ENCODE peak calls at places on chromosomes 16 and 17, in five cellular contexts. F is Calu3, L is AG09309, R is amygdala, E is progenitor cell of endocrine pancreas. M is an unnamed sample.

GRCh38 chr16:273547-274421 is 2.0 kb downstream of the RGS11 start:
- DNase-seq in F (peak; percentile 59), L (no peak), R (no peak), E (no peak), M (no peak)

GRCh38 chr17:58352843-58353719 is 1.1 kb upstream of the SUPT4H1 start:
- DNase-seq in F (no peak), L (no peak), R (no peak), E (no peak), M (no peak)

GRCh38 chr16:69567031-69567680 is 1.4 kb downstream of the NFAT5 start:
- DNase-seq in F (peak; percentile 45), L (no peak), R (no peak), E (no peak), M (no peak)

GRCh38 chr17:32349503-32349853 is 479 bp upstream of the ZNF207 start:
- DNase-seq in F (no peak), L (no peak), R (no peak), E (no peak), M (no peak)

GRCh38 chr16:6160871-6161270 is 1063.3 kb upstream of the EEF2KMT start:
- DNase-seq in F (no peak), L (no peak), R (no peak), E (no peak), M (no peak)

GRCh38 chr17:50059759-50060273 is 3.9 kb downstream of the ITGA3 start:
- DNase-seq in F (peak; percentile 51), L (no peak), R (no peak), E (no peak), M (no peak)

GRCh38 chr16:68086336-68086821 is 1.2 kb downstream of the NFATC3 start:
- DNase-seq in F (no peak), L (no peak), R (no peak), E (no peak), M (no peak)

GRCh38 chr16:67537270-67537635 is 8.6 kb downstream of the RIPOR1 start:
- DNase-seq in F (peak; percentile 66), L (no peak), R (no peak), E (no peak), M (no peak)

GRCh38 chr16:31258366-31258765 is 1.4 kb upstream of the ITGAM start:
- DNase-seq in F (no peak), L (no peak), R (no peak), E (no peak), M (no peak)

GRCh38 chr16:78689536-78689935 is 590.1 kb downstream of the WWOX start:
- DNase-seq in F (no peak), L (no peak), R (no peak), E (no peak), M (no peak)

GRCh38 chr16:88731699-88732098 is 25.4 kb downstream of the CTU2 start:
- DNase-seq in F (no peak), L (no peak), R (no peak), E (no peak), M (no peak)

M was measured in skeletal muscle cell.